ENCODE peak calls at places on chromosomes 13 and 19, in seven cellular contexts. H is activated CD4-positive, CD25-positive, alpha-beta regulatory T cell treated with anti-CD3 and anti-CD28 coated beads, Interleukin-2, amount 50 U/mL, for 16 hours; B is non-pigmented ciliary epithelial cell; Z is stimulated activated CD8-positive, alpha-beta memory T cell treated with anti-CD3 and anti-CD28 coated beads, Interleukin-7, amount 100 ng/mL, for 24 hours; L is NCI-H1105 treated with DMSO at 0.1 percent for 48 hours; Q is substantia nigra; P is HEK293T. J is an unnamed sample.

GRCh38 chr13:79346300-79346914 is 59.6 kb downstream of the RBM26 start:
- DNase-seq in B (no peak), H (no peak), L (no peak), Z (no peak), P (no peak), Q (no peak), J (no peak)

GRCh38 chr13:26440111-26440510 is 117.4 kb upstream of the WASF3 start:
- DNase-seq in P (no peak), L (no peak), Q (no peak), B (no peak), H (no peak), Z (no peak), J (no peak)

GRCh38 chr13:112983428-112984196 is 14.6 kb downstream of the MCF2L start:
- DNase-seq in Q (no peak), L (no peak), B (no peak), H (no peak), P (no peak), Z (no peak), J (peak)

GRCh38 chr13:39485314-39485700 is 117.7 kb downstream of the LHFPL6 start:
- DNase-seq in H (no peak), P (no peak), Q (no peak), B (no peak), Z (no peak), L (no peak), J (no peak)

GRCh38 chr19:36054733-36055686 is at the start of gene WDR62:
- DNase-seq in Z (peak), Q (peak), P (peak), L (peak), B (peak), H (peak), J (peak)

GRCh38 chr13:75426421-75426820 is 55.5 kb downstream of the TBC1D4 start:
- DNase-seq in H (no peak), Q (no peak), P (no peak), B (no peak), L (no peak), Z (no peak), J (no peak)

GRCh38 chr19:48379058-48379457 is 12.3 kb downstream of the KDELR1 start:
- DNase-seq in Z (no peak), B (no peak), P (no peak), Q (no peak), H (no peak), L (no peak), J (no peak)

GRCh38 chr19:35045667-35046300 is 4.3 kb downstream of the HPN start:
- DNase-seq in L (no peak), P (peak), B (no peak), Q (peak), Z (no peak), H (no peak), J (peak)

GRCh38 chr13:27168870-27169525 is 2.6 kb downstream of the USP12 start:
- DNase-seq in P (no peak), H (no peak), L (no peak), B (no peak), Z (no peak), Q (no peak), J (no peak)

GRCh38 chr13:43783820-43784219 is 3.0 kb downstream of the ENOX1 start:
- DNase-seq in Z (no peak), L (peak), B (no peak), Q (no peak), H (no peak), P (no peak), J (no peak)

GRCh38 chr19:18939922-18940775 is 868 bp downstream of the HOMER3 start:
- DNase-seq in Z (no peak), Q (peak), B (no peak), P (no peak), L (no peak), H (no peak), J (no peak)

GRCh38 chr13:60617863-60618733 is 221.1 kb downstream of the TDRD3 start:
- DNase-seq in H (no peak), Z (no peak), L (no peak), B (peak), Q (no peak), P (peak), J (no peak)

GRCh38 chr13:80168089-80168850 is 172.7 kb downstream of the SPRY2 start:
- DNase-seq in B (no peak), Z (no peak), L (no peak), Q (no peak), P (no peak), H (no peak), J (no peak)

GRCh38 chr19:52221831-52222375 is 32.1 kb downstream of the PPP2R1A start:
- DNase-seq in P (no peak), L (no peak), Z (no peak), Q (no peak), H (no peak), B (no peak), J (no peak)

GRCh38 chr13:41746259-41746658 is 214.7 kb downstream of the VWA8 start:
- DNase-seq in P (no peak), Z (no peak), Q (no peak), B (peak), L (no peak), H (no peak), J (no peak)

GRCh38 chr13:29877456-29878096 is 27.2 kb upstream of the UBL3 start:
- DNase-seq in P (no peak), Z (no peak), B (no peak), H (no peak), L (peak), Q (no peak), J (no peak)

GRCh38 chr13:78241278-78241919 is 322.8 kb upstream of the EDNRB start:
- DNase-seq in Q (no peak), B (no peak), H (no peak), Z (no peak), P (peak), L (no peak), J (no peak)

GRCh38 chr19:6489278-6490061 is 7.9 kb upstream of the DENND1C start:
- DNase-seq in P (no peak), B (no peak), L (no peak), Q (no peak), Z (no peak), H (no peak), J (no peak)

GRCh38 chr13:91748416-91749089 is 350.1 kb downstream of the GPC5 start:
- DNase-seq in L (no peak), H (no peak), B (no peak), Q (no peak), Z (no peak), P (no peak), J (no peak)

GRCh38 chr13:65744761-65745160 is 1485.4 kb downstream of the PCDH9 start:
- DNase-seq in L (no peak), B (peak), H (no peak), P (no peak), Q (no peak), Z (no peak), J (no peak)

GRCh38 chr13:110617326-110618072 is 2.2 kb downstream of the NAXD start:
- DNase-seq in P (no peak), L (no peak), Q (no peak), Z (no peak), H (no peak), B (peak), J (no peak)

GRCh38 chr13:76965759-76966421 is 17.6 kb downstream of the ACOD1 start:
- DNase-seq in P (peak), Z (no peak), Q (no peak), L (peak), B (no peak), H (no peak), J (no peak)

GRCh38 chr19:50952890-50953289 is at the start of gene KLK5:
- DNase-seq in Z (no peak), B (no peak), H (no peak), L (no peak), P (no peak), Q (no peak), J (no peak)

GRCh38 chr13:46593403-46593802 is 40.4 kb downstream of the LRCH1 start:
- DNase-seq in H (peak), Z (no peak), B (no peak), P (no peak), Q (no peak), L (no peak), J (no peak)

GRCh38 chr19:8302357-8302691 is 5.8 kb downstream of the CD320 start:
- DNase-seq in P (no peak), Q (no peak), B (no peak), L (no peak), H (no peak), Z (no peak), J (peak)

GRCh38 chr13:42652642-42653415 is 78.9 kb downstream of the TNFSF11 start:
- DNase-seq in H (no peak), L (no peak), Z (no peak), B (no peak), Q (no peak), P (no peak), J (no peak)

GRCh38 chr19:39409886-39410619 is 2.4 kb upstream of the PLEKHG2 start:
- DNase-seq in B (no peak), Z (no peak), P (no peak), Q (peak), L (peak), H (no peak), J (peak)

GRCh38 chr13:110422913-110423688 is 116.0 kb downstream of the COL4A2 start:
- DNase-seq in B (no peak), L (no peak), Z (no peak), Q (no peak), H (no peak), P (no peak), J (no peak)

GRCh38 chr19:7528192-7528519 is 5.7 kb downstream of the MCOLN1 start:
- DNase-seq in Z (no peak), H (no peak), L (no peak), Q (no peak), P (no peak), B (no peak), J (no peak)

GRCh38 chr13:73943965-73944233 is 190.3 kb downstream of the KLF12 start:
- DNase-seq in Z (no peak), P (no peak), B (no peak), H (no peak), Q (no peak), L (no peak), J (no peak)

GRCh38 chr13:22801402-22802003 is 379.3 kb upstream of the SGCG start:
- DNase-seq in B (no peak), L (peak), H (no peak), Z (no peak), P (no peak), Q (no peak), J (no peak)

GRCh38 chr13:113741101-113741731 is 17.8 kb upstream of the TMEM255B start:
- DNase-seq in H (no peak), B (no peak), Q (no peak), Z (no peak), P (no peak), L (no peak), J (no peak)

GRCh38 chr19:55141696-55142095 is 7.3 kb downstream of the TNNT1 start:
- DNase-seq in B (no peak), H (no peak), L (no peak), P (no peak), Q (no peak), Z (no peak), J (no peak)

GRCh38 chr13:45934283-45934682 is 82.7 kb upstream of the SIAH3 start:
- DNase-seq in P (no peak), Z (no peak), B (no peak), L (no peak), Q (no peak), H (no peak), J (no peak)

GRCh38 chr13:99218545-99218944 is 17.9 kb downstream of the UBAC2 start:
- DNase-seq in Z (no peak), P (no peak), L (no peak), H (no peak), Q (no peak), B (no peak), J (no peak)

GRCh38 chr13:20035130-20035529 is 76.6 kb downstream of the ZMYM2 start:
- DNase-seq in P (no peak), Z (no peak), H (no peak), Q (no peak), L (no peak), B (no peak), J (no peak)

GRCh38 chr19:55647732-55648656 is at the start of gene CCDC106:
- DNase-seq in H (no peak), Z (no peak), Q (peak), L (peak), P (peak), B (no peak), J (peak)

J was measured in dorsolateral prefrontal cortex.